ENCODE peak calls at places on chromosomes 11 and 22, in six cellular contexts. Y is trophoblast cell, C is neuronal stem cell, D is IMR-90, A is H9, E is H1. V is an unnamed sample.
A peak's percentile ranks its signal among the peaks of the same experiment; 100 is the strongest.

GRCh38 chr11:75195164-75195962 is 44.5 kb downstream of the SLCO2B1 start:
- DNase-seq in Y (no peak), C (no peak), D (no peak), A (no peak), E (no peak), V (no peak)

GRCh38 chr11:117421471-117421870 is 93.8 kb downstream of the CEP164 start:
- DNase-seq in Y (no peak), C (no peak), D (no peak), A (no peak), E (no peak), V (no peak)

GRCh38 chr11:32006799-32007388 is 84.0 kb upstream of the RCN1 start:
- DNase-seq in Y (no peak), C (peak; percentile 48), D (peak; percentile 51), A (peak; percentile 44), E (no peak), V (peak; percentile 38)

GRCh38 chr11:96863520-96863919 is 473.7 kb downstream of the JRKL start:
- DNase-seq in Y (no peak), C (no peak), D (no peak), A (no peak), E (no peak), V (no peak)

GRCh38 chr11:104897891-104898684 is at the start of gene CASP12:
- DNase-seq in Y (no peak), C (no peak), D (peak; percentile 32), A (no peak), E (no peak), V (peak; percentile 72)

GRCh38 chr11:2436013-2436520 is 8.2 kb downstream of the TRPM5 start:
- DNase-seq in Y (no peak), C (no peak), D (no peak), A (no peak), E (no peak), V (no peak)

GRCh38 chr11:47715082-47715669 is at the start of gene AGBL2:
- DNase-seq in Y (peak; percentile 73), C (peak; percentile 51), D (peak; percentile 50), A (peak; percentile 88), E (peak; percentile 39), V (peak; percentile 75)

GRCh38 chr22:46582281-46582811 is 37.8 kb upstream of the GRAMD4 start:
- DNase-seq in Y (no peak), C (no peak), D (no peak), A (peak; percentile 23), E (no peak), V (no peak)

GRCh38 chr11:86063536-86063935 is 5.3 kb downstream of the PICALM start:
- DNase-seq in Y (no peak), C (no peak), D (no peak), A (no peak), E (no peak), V (peak; percentile 52)

GRCh38 chr11:65206901-65207300 is 25.2 kb downstream of the CAPN1 start:
- DNase-seq in Y (no peak), C (no peak), D (no peak), A (no peak), E (no peak), V (no peak)

GRCh38 chr11:12201016-12201985 is 90.9 kb downstream of the MICAL2 start:
- DNase-seq in Y (peak; percentile 95), C (no peak), D (peak; percentile 97), A (no peak), E (no peak), V (peak; percentile 94)

GRCh38 chr11:1852885-1853284 is at the start of gene LSP1:
- DNase-seq in Y (no peak), C (no peak), D (no peak), A (no peak), E (no peak), V (no peak)

GRCh38 chr11:43376594-43376993 is 17.9 kb downstream of the TTC17 start:
- DNase-seq in Y (no peak), C (no peak), D (peak; percentile 90), A (no peak), E (no peak), V (peak; percentile 85)

GRCh38 chr11:117794772-117795629 is 2.0 kb downstream of the DSCAML1 start:
- DNase-seq in Y (no peak), C (no peak), D (no peak), A (no peak), E (no peak), V (no peak)

GRCh38 chr22:41870786-41871185 is 37.9 kb downstream of the SREBF2 start:
- DNase-seq in Y (peak; percentile 47), C (no peak), D (no peak), A (no peak), E (no peak), V (no peak)

GRCh38 chr22:37763012-37763411 is 44.7 kb upstream of the GCAT start:
- DNase-seq in Y (no peak), C (no peak), D (no peak), A (no peak), E (no peak), V (no peak)
- H3K14ac ChIP-seq in Y (no peak overlapping the region), C (peak overlapping the region; percentile 57), D (no peak overlapping the region), A (no peak overlapping the region), E (no peak overlapping the region), V (no peak overlapping the region)

GRCh38 chr11:125201525-125202121 is 37.1 kb downstream of the PKNOX2 start:
- DNase-seq in Y (no peak), C (peak; percentile 52), D (peak; percentile 7), A (no peak), E (no peak), V (no peak)
- H3K14ac ChIP-seq in Y (no peak overlapping the region), C (no peak overlapping the region), D (no peak overlapping the region), A (no peak overlapping the region), E (no peak overlapping the region), V (no peak overlapping the region)

GRCh38 chr11:19832166-19832750 is 119.6 kb downstream of the NAV2 start:
- DNase-seq in Y (no peak), C (no peak), D (no peak), A (no peak), E (no peak), V (no peak)

GRCh38 chr11:19832901-19833300 is 120.3 kb downstream of the NAV2 start:
- DNase-seq in Y (no peak), C (no peak), D (no peak), A (no peak), E (no peak), V (no peak)

GRCh38 chr11:19828382-19829108 is 115.9 kb downstream of the NAV2 start:
- DNase-seq in Y (no peak), C (no peak), D (no peak), A (no peak), E (no peak), V (no peak)

GRCh38 chr11:19827399-19828135 is 114.9 kb downstream of the NAV2 start:
- DNase-seq in Y (peak; percentile 40), C (no peak), D (no peak), A (peak; percentile 69), E (peak; percentile 39), V (no peak)

GRCh38 chr11:19829109-19829790 is 116.6 kb downstream of the NAV2 start:
- DNase-seq in Y (no peak), C (no peak), D (no peak), A (no peak), E (no peak), V (no peak)
- H3K14ac ChIP-seq in Y (no peak overlapping the region), C (no peak overlapping the region), D (no peak overlapping the region), A (no peak overlapping the region), E (no peak overlapping the region), V (no peak overlapping the region)

GRCh38 chr11:101100601-101101000 is 29.0 kb downstream of the PGR start:
- DNase-seq in Y (no peak), C (no peak), D (no peak), A (no peak), E (no peak), V (no peak)
- H3K14ac ChIP-seq in Y (no peak overlapping the region), C (no peak overlapping the region), D (no peak overlapping the region), A (no peak overlapping the region), E (no peak overlapping the region), V (no peak overlapping the region)

DNA sequence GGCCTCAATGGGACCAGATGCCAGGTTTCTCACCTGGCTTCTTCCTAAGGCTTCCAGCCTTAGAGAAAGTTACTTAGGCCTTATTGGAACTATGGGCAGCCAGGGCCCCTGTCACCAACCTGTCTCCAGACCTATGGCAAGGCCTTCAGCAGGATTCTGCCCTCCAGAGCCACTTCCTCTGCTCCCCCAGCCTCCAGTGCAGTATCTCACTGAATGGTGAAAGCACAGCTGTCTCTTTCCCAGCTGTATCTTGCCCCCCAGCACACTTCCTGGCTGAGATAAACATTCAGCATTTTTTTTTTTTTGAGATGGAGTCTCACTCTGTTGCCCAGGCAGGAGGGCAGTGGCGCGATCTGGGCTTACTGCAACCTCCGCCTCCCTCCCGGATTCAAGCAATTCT is 1.5 kb downstream of the SLC2A11 start:
- DNase-seq in Y (no peak), C (no peak), D (no peak), A (no peak), E (no peak), V (no peak)
- H3K14ac ChIP-seq in Y (no peak overlapping the region), C (no peak overlapping the region), D (no peak overlapping the region), A (no peak overlapping the region), E (no peak overlapping the region), V (no peak overlapping the region)

GRCh38 chr22:43402128-43402527 is 9.7 kb upstream of the MPPED1 start:
- DNase-seq in Y (no peak), C (no peak), D (no peak), A (no peak), E (no peak), V (no peak)
- H3K14ac ChIP-seq in Y (no peak overlapping the region), C (no peak overlapping the region), D (no peak overlapping the region), A (no peak overlapping the region), E (no peak overlapping the region), V (no peak overlapping the region)

GRCh38 chr11:120511116-120511803 is at the start of gene GRIK4:
- DNase-seq in Y (peak; percentile 68), C (peak; percentile 85), D (peak; percentile 57), A (peak; percentile 84), E (peak; percentile 63), V (peak; percentile 74)

GRCh38 chr11:120512727-120513435 is 1.3 kb downstream of the GRIK4 start:
- DNase-seq in Y (no peak), C (no peak), D (no peak), A (no peak), E (no peak), V (no peak)

GRCh38 chr11:120510406-120511115 is 987 bp upstream of the GRIK4 start:
- DNase-seq in Y (no peak), C (no peak), D (no peak), A (no peak), E (no peak), V (no peak)

GRCh38 chr11:120513436-120514315 is 2.1 kb downstream of the GRIK4 start:
- DNase-seq in Y (no peak), C (no peak), D (no peak), A (no peak), E (no peak), V (no peak)

DNA sequence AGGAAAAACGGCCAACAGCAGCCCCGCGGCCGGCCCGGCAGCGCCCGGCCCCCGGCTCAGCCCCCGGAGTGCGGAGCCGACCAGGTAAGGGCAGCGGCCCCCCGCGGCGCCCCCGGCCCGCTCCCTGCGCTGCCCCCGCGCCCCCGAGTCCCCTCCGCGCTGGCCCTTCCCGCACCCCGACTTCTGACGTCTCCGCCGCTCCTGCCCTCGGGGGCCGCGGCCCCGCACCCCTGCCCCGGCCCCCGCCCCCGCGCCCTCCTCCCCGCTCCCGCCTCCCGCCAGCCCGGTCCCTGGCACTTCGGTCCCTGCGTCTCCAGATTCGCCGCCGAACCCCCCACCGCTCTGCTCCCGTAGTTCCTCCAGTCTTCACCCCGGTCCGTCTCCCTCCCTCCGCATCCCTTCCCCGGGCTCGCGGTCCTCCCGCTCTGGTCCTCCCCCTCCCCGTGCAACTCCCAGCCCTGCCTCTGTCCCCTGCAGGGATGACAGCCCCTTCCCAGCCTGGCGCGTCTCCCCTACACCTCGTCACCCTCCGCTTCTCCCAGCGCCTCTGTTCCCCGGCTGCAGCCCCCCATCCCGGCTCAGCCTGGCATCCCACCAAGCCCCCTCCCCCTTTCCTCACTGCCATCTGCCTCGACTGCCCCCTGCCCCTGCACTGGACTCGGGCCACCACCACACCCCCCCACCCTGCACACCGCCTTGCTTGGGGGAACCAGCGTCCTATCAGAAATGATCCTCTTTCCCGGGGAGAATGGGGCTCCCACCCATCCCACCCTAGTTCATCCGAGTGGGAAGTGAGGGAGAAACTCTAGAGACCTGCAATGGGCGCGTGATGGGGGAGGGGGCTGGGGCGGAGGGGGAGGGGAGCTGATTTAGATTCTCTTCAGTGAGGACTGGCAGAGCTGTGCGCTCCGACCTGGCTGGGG is 517 bp downstream of the GRIK4 start:
- DNase-seq in Y (no peak), C (no peak), D (no peak), A (no peak), E (no peak), V (no peak)
- H3K14ac ChIP-seq in Y (no peak overlapping the region), C (peak overlapping the region; percentile 50), D (no peak overlapping the region), A (no peak overlapping the region), E (no peak overlapping the region), V (peak overlapping the region; percentile 57)